ENCODE peak calls at places on chromosomes 5 and 9, in nine cellular contexts. R, K, N, W, V, G, I, H and L are unnamed samples.

GRCh38 chr9:127642047-127642740 is 30.1 kb downstream of the STXBP1 start:
- DNase-seq in H (no peak), W (no peak), R (no peak), I (no peak), G (no peak), V (no peak), N (no peak), K (no peak), L (no peak)

GRCh38 chr5:141051526-141051876 is 327 bp downstream of the PCDHB1 start:
- DNase-seq in N (no peak), V (no peak), R (no peak), K (no peak), H (no peak), W (peak; percentile 76), I (no peak), G (no peak), L (no peak)

GRCh38 chr9:99737649-99738048 is 84.0 kb upstream of the NR4A3 start:
- DNase-seq in V (no peak), I (no peak), H (no peak), W (no peak), N (no peak), R (no peak), G (no peak), K (no peak), L (no peak)

GRCh38 chr5:154648706-154649105 is 106.5 kb upstream of the LARP1 start:
- DNase-seq in G (no peak), N (no peak), V (no peak), R (peak; percentile 56), I (peak; percentile 30), H (peak; percentile 61), W (no peak), K (no peak), L (no peak)

GRCh38 chr5:1315709-1316587 is 21.1 kb upstream of the TERT start:
- DNase-seq in H (no peak), I (peak; percentile 3), N (no peak), W (no peak), V (no peak), G (peak; percentile 88), K (no peak), R (no peak), L (peak; percentile 76)

GRCh38 chr9:89605181-89606048 is 603 bp downstream of the GADD45G start:
- DNase-seq in H (peak; percentile 51), I (peak; percentile 22), N (no peak), W (peak; percentile 72), R (peak; percentile 52), K (no peak), V (peak; percentile 24), G (peak; percentile 94), L (peak; percentile 42)

GRCh38 chr5:98205691-98206461 is 567.6 kb upstream of the RGMB start:
- DNase-seq in N (peak; percentile 95), H (peak; percentile 9), W (no peak), V (no peak), R (peak; percentile 85), I (peak; percentile 36), K (no peak), G (no peak), L (no peak)

GRCh38 chr9:106752581-106752980 is 110.4 kb upstream of the ZNF462 start:
- DNase-seq in R (no peak), V (no peak), I (no peak), N (no peak), K (no peak), H (no peak), G (no peak), W (no peak), L (no peak)

GRCh38 chr5:151196556-151197290 is 27.2 kb downstream of the CCDC69 start:
- DNase-seq in I (no peak), V (no peak), G (peak; percentile 9), N (no peak), R (peak; percentile 6), K (no peak), H (no peak), W (no peak), L (no peak)

GRCh38 chr9:122144836-122145235 is 14.7 kb downstream of the NDUFA8 start:
- DNase-seq in G (no peak), V (no peak), N (no peak), H (no peak), K (no peak), R (no peak), W (no peak), I (no peak), L (no peak)

DNA sequence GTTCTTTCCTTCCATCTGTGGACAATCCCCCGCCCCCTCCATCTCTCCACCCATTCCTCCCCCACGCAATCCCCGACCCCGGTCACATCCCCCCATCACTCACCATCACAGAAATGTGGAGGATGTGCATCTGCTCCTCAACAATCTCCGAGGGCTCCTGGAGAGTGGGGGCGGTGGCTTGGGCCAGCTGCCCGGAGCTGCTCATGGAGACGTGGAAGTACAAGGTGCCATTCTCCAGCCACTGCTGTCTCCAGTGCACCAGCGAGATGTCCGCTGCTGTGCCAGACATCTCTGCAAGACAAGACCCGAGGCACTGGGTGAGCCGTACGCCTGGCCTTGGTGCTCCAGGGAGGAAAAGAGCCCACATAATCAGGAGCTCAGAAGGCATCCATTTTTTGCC is 123.6 kb downstream of the ASTN2 start:
- DNase-seq in K (no peak), V (no peak), W (no peak), I (no peak), N (no peak), R (no peak), H (no peak), G (no peak), L (no peak)
- H3K4me3 ChIP-seq in K (no peak overlapping the region), V (no peak overlapping the region), W (no peak overlapping the region), I (no peak overlapping the region), N (no peak overlapping the region), R (no peak overlapping the region), H (no peak overlapping the region), G (no peak overlapping the region), L (no peak overlapping the region)

GRCh38 chr5:112202694-112203093 is 216.4 kb downstream of the EPB41L4A start:
- DNase-seq in V (no peak), I (no peak), W (no peak), N (no peak), K (no peak), G (no peak), H (no peak), R (no peak), L (no peak)

GRCh38 chr5:112203229-112203628 is 215.8 kb downstream of the EPB41L4A start:
- DNase-seq in H (no peak), K (no peak), G (no peak), R (no peak), W (no peak), I (no peak), N (no peak), V (no peak), L (no peak)

GRCh38 chr5:112196574-112196973 is 222.5 kb downstream of the EPB41L4A start:
- DNase-seq in G (no peak), K (no peak), N (no peak), I (no peak), W (no peak), V (no peak), R (no peak), H (no peak), L (no peak)

GRCh38 chr5:112201141-112201540 is 217.9 kb downstream of the EPB41L4A start:
- DNase-seq in N (no peak), W (no peak), K (no peak), V (no peak), G (no peak), I (no peak), R (no peak), H (no peak), L (no peak)

DNA sequence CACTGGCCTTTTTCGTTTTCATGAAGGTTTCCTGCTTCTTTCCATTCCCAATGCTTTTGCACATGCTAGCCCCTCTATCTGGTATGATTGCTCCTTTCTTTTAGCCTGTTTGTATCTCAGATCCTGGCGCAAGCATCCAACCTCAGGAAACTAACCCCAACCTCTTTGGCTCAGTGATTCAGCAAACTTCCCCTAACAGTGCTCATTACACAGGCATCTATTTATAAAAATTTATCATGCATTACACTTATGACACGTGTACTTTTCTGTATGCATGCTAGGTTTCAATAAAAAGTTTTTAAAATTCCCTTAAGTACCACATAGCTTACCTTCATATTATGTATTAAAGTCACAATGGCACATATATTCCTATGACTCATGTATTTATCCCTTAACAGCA is 218.9 kb downstream of the EPB41L4A start:
- DNase-seq in H (no peak), R (no peak), I (no peak), V (no peak), N (no peak), G (no peak), W (no peak), K (no peak), L (no peak)
- H3K4me3 ChIP-seq in H (no peak overlapping the region), R (no peak overlapping the region), I (no peak overlapping the region), V (no peak overlapping the region), N (no peak overlapping the region), G (no peak overlapping the region), W (no peak overlapping the region), K (no peak overlapping the region), L (no peak overlapping the region)

DNA sequence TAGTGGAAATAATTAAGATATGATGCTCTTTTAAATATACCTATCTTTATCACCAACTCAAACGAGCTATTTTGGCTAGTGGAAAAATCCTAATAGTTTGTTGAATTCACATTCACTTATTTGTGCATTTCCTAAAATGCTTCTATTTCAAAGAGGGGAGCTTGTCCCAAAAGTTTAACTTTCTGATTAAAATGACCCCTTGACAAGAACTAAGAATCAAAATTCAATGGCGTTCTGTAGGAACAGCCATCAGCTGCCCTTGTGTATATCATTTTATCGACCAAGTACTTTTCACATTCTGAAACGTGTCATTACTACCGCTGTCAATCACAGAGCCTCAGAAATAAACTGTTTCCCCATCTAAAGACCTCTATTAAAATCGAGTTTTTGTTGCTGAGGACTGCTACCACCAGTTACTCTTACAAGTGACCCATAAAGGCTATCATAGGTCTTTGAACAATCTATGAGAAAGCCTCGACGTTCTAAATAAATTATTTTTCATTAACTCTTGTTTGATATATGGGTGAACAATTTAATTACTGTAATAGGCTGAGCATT is 1.5 kb upstream of the FOXD1 start:
- DNase-seq in H (no peak), N (no peak), G (no peak), R (no peak), I (no peak), W (no peak), K (no peak), V (no peak), L (no peak)
- H3K4me3 ChIP-seq in H (no peak overlapping the region), N (no peak overlapping the region), G (no peak overlapping the region), R (no peak overlapping the region), I (no peak overlapping the region), W (no peak overlapping the region), K (no peak overlapping the region), V (no peak overlapping the region), L (no peak overlapping the region)

GRCh38 chr9:5428794-5429528 is 8.8 kb downstream of the PLGRKT start:
- DNase-seq in W (no peak), I (no peak), N (no peak), R (peak; percentile 27), K (no peak), V (no peak), H (no peak), G (no peak), L (no peak)
- H3K4me3 ChIP-seq in W (no peak overlapping the region), I (no peak overlapping the region), N (no peak overlapping the region), R (no peak overlapping the region), K (no peak overlapping the region), V (no peak overlapping the region), H (no peak overlapping the region), G (no peak overlapping the region), L (no peak overlapping the region)

DNA sequence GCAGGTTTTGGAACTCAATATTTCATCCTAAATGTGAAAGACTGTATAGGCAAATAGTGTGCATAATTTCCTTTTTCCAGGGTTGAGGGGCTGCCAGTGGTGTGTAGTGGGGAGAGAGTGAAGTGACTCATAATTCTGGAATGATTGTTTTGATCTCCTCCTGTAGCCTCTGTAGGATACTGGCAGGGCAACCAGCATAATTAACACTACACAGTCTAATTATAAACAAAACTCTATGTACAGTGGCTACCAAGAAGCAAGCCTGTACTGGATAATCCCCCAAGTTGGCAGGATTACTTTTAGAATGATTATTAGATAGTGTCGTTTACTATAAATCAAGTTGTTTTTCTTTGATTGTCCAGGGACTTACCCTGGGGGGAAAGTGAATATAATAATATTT is 32.2 kb downstream of the LNPEP start:
- DNase-seq in N (no peak), H (peak; percentile 51), G (no peak), K (no peak), W (no peak), R (peak; percentile 42), I (peak; percentile 56), V (no peak), L (no peak)
- H3K4me3 ChIP-seq in N (no peak overlapping the region), H (peak overlapping the region; percentile 39), G (no peak overlapping the region), K (no peak overlapping the region), W (no peak overlapping the region), R (no peak overlapping the region), I (no peak overlapping the region), V (peak overlapping the region; percentile 29), L (no peak overlapping the region)